ENCODE peak calls at places on chromosomes 2 and 18, in ten cellular contexts. One of them, this sample, is unnamed.

GRCh38 chr2:138708682-138709241 is 71.4 kb downstream of the NXPH2 start:
- DNase-seq in spleen: no peak
- DNase-seq in thoracic aorta: no peak
- DNase-seq in GM12878: no peak
- DNase-seq in osteoblast: no peak
- DNase-seq in CD8-positive, alpha-beta memory T cell: no peak
- DNase-seq in stomach: no peak
- DNase-seq in tibial artery: no peak
- DNase-seq in PC-3: no peak
- DNase-seq in IMR-90: peak
- DNase-seq in this sample: no peak

GRCh38 chr2:239991689-239992314 is 33.3 kb downstream of the NDUFA10 start:
- DNase-seq in GM12878: no peak
- DNase-seq in stomach: no peak
- DNase-seq in spleen: no peak
- DNase-seq in PC-3: peak
- DNase-seq in thoracic aorta: no peak
- DNase-seq in IMR-90: peak
- DNase-seq in osteoblast: peak
- DNase-seq in tibial artery: no peak
- DNase-seq in CD8-positive, alpha-beta memory T cell: peak
- DNase-seq in this sample: no peak

GRCh38 chr2:195658541-195658890 is 1.5 kb downstream of the SLC39A10 start:
- DNase-seq in GM12878: no peak
- DNase-seq in tibial artery: no peak
- DNase-seq in stomach: no peak
- DNase-seq in PC-3: peak
- DNase-seq in osteoblast: peak
- DNase-seq in CD8-positive, alpha-beta memory T cell: peak
- DNase-seq in IMR-90: peak
- DNase-seq in thoracic aorta: no peak
- DNase-seq in spleen: no peak
- DNase-seq in this sample: peak

GRCh38 chr2:137229834-137230233 is 464.5 kb downstream of the THSD7B start:
- DNase-seq in stomach: no peak
- DNase-seq in thoracic aorta: no peak
- DNase-seq in osteoblast: no peak
- DNase-seq in PC-3: no peak
- DNase-seq in tibial artery: no peak
- DNase-seq in GM12878: no peak
- DNase-seq in IMR-90: no peak
- DNase-seq in CD8-positive, alpha-beta memory T cell: no peak
- DNase-seq in spleen: no peak
- DNase-seq in this sample: no peak

GRCh38 chr2:240956161-240956934 is 42.1 kb upstream of the SNED1 start:
- DNase-seq in IMR-90: no peak
- DNase-seq in PC-3: no peak
- DNase-seq in tibial artery: peak
- DNase-seq in thoracic aorta: no peak
- DNase-seq in spleen: peak
- DNase-seq in stomach: peak
- DNase-seq in GM12878: no peak
- DNase-seq in osteoblast: peak
- DNase-seq in CD8-positive, alpha-beta memory T cell: no peak
- DNase-seq in this sample: no peak

GRCh38 chr18:2970762-2971659 is 41.9 kb downstream of the LPIN2 start:
- DNase-seq in IMR-90: peak
- DNase-seq in spleen: peak
- DNase-seq in PC-3: no peak
- DNase-seq in thoracic aorta: no peak
- DNase-seq in osteoblast: no peak
- DNase-seq in tibial artery: no peak
- DNase-seq in GM12878: no peak
- DNase-seq in stomach: no peak
- DNase-seq in CD8-positive, alpha-beta memory T cell: peak
- DNase-seq in this sample: no peak

GRCh38 chr2:24076849-24077534 is 866 bp upstream of the SF3B6 start:
- DNase-seq in CD8-positive, alpha-beta memory T cell: no peak
- DNase-seq in stomach: no peak
- DNase-seq in GM12878: no peak
- DNase-seq in tibial artery: peak
- DNase-seq in IMR-90: no peak
- DNase-seq in PC-3: no peak
- DNase-seq in spleen: no peak
- DNase-seq in osteoblast: peak
- DNase-seq in thoracic aorta: peak
- DNase-seq in this sample: no peak

GRCh38 chr2:127358044-127358443 is 29.7 kb downstream of the MAP3K2 start:
- DNase-seq in GM12878: no peak
- DNase-seq in tibial artery: no peak
- DNase-seq in PC-3: peak
- DNase-seq in osteoblast: no peak
- DNase-seq in CD8-positive, alpha-beta memory T cell: no peak
- DNase-seq in spleen: no peak
- DNase-seq in IMR-90: peak
- DNase-seq in thoracic aorta: no peak
- DNase-seq in stomach: no peak
- DNase-seq in this sample: no peak

GRCh38 chr2:227888289-227888688 is 16.9 kb downstream of the DAW1 start:
- DNase-seq in CD8-positive, alpha-beta memory T cell: no peak
- DNase-seq in thoracic aorta: no peak
- DNase-seq in tibial artery: no peak
- DNase-seq in GM12878: no peak
- DNase-seq in osteoblast: peak
- DNase-seq in PC-3: peak
- DNase-seq in spleen: no peak
- DNase-seq in IMR-90: no peak
- DNase-seq in stomach: no peak
- DNase-seq in this sample: no peak

GRCh38 chr2:42928692-42929576 is 136.6 kb upstream of the HAAO start:
- DNase-seq in tibial artery: no peak
- DNase-seq in PC-3: peak
- DNase-seq in spleen: no peak
- DNase-seq in GM12878: no peak
- DNase-seq in osteoblast: peak
- DNase-seq in stomach: no peak
- DNase-seq in thoracic aorta: no peak
- DNase-seq in IMR-90: peak
- DNase-seq in CD8-positive, alpha-beta memory T cell: no peak
- DNase-seq in this sample: no peak

GRCh38 chr2:111029135-111029927 is 91.4 kb upstream of the BCL2L11 start:
- DNase-seq in GM12878: no peak
- DNase-seq in spleen: no peak
- DNase-seq in tibial artery: no peak
- DNase-seq in stomach: peak
- DNase-seq in PC-3: peak
- DNase-seq in thoracic aorta: no peak
- DNase-seq in osteoblast: no peak
- DNase-seq in IMR-90: no peak
- DNase-seq in CD8-positive, alpha-beta memory T cell: no peak
- DNase-seq in this sample: no peak

GRCh38 chr2:106801256-106801655 is 84.7 kb downstream of the ST6GAL2 start:
- DNase-seq in spleen: no peak
- DNase-seq in thoracic aorta: no peak
- DNase-seq in tibial artery: no peak
- DNase-seq in PC-3: no peak
- DNase-seq in stomach: no peak
- DNase-seq in IMR-90: no peak
- DNase-seq in CD8-positive, alpha-beta memory T cell: no peak
- DNase-seq in osteoblast: no peak
- DNase-seq in GM12878: no peak
- DNase-seq in this sample: no peak

GRCh38 chr2:22890142-22890541 is 494.8 kb upstream of the KLHL29 start:
- DNase-seq in thoracic aorta: no peak
- DNase-seq in spleen: no peak
- DNase-seq in tibial artery: no peak
- DNase-seq in PC-3: no peak
- DNase-seq in stomach: no peak
- DNase-seq in GM12878: no peak
- DNase-seq in CD8-positive, alpha-beta memory T cell: no peak
- DNase-seq in osteoblast: no peak
- DNase-seq in IMR-90: no peak
- DNase-seq in this sample: no peak

GRCh38 chr2:12433641-12433990 is 283.1 kb upstream of the TRIB2 start:
- DNase-seq in thoracic aorta: no peak
- DNase-seq in PC-3: peak
- DNase-seq in osteoblast: no peak
- DNase-seq in stomach: peak
- DNase-seq in CD8-positive, alpha-beta memory T cell: no peak
- DNase-seq in GM12878: no peak
- DNase-seq in tibial artery: no peak
- DNase-seq in spleen: no peak
- DNase-seq in IMR-90: no peak
- DNase-seq in this sample: no peak

GRCh38 chr2:140737006-140737405 is 1393.8 kb downstream of the LRP1B start:
- DNase-seq in tibial artery: no peak
- DNase-seq in spleen: no peak
- DNase-seq in IMR-90: no peak
- DNase-seq in PC-3: no peak
- DNase-seq in GM12878: no peak
- DNase-seq in CD8-positive, alpha-beta memory T cell: no peak
- DNase-seq in osteoblast: no peak
- DNase-seq in thoracic aorta: no peak
- DNase-seq in stomach: no peak
- DNase-seq in this sample: no peak

GRCh38 chr18:31436825-31437224 is 10.7 kb upstream of the DSG3 start:
- DNase-seq in stomach: no peak
- DNase-seq in spleen: no peak
- DNase-seq in osteoblast: no peak
- DNase-seq in tibial artery: no peak
- DNase-seq in PC-3: peak
- DNase-seq in CD8-positive, alpha-beta memory T cell: no peak
- DNase-seq in thoracic aorta: no peak
- DNase-seq in GM12878: no peak
- DNase-seq in IMR-90: no peak
- DNase-seq in this sample: no peak

GRCh38 chr2:218229851-218230250 is 12.9 kb downstream of the ARPC2 start:
- DNase-seq in thoracic aorta: no peak
- DNase-seq in PC-3: peak
- DNase-seq in stomach: no peak
- DNase-seq in CD8-positive, alpha-beta memory T cell: no peak
- DNase-seq in GM12878: no peak
- DNase-seq in osteoblast: no peak
- DNase-seq in spleen: no peak
- DNase-seq in tibial artery: no peak
- DNase-seq in IMR-90: no peak
- DNase-seq in this sample: no peak

DNA sequence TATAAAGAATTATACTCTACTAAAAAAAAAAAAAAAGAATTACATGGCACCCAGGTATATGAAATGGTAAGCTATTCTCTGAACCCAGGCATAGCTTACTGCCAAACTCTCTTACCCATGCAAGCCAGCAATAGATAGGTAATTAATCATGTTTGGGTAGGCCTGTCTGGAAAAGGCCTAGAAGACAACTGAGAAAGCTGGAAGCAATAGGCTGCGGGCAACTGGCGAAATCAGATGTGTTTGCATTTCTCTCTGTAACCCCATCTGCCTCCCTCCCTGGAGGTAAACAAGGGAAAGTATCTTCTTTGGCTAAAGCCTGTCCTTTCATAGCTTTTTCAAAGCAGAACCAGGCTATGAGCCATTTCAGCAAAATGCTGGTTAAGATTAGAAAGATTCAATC is 934.8 kb upstream of the DDX18 start:
- DNase-seq in IMR-90: no peak
- DNase-seq in GM12878: no peak
- DNase-seq in stomach: no peak
- DNase-seq in PC-3: no peak
- DNase-seq in tibial artery: no peak
- DNase-seq in CD8-positive, alpha-beta memory T cell: no peak
- DNase-seq in thoracic aorta: no peak
- DNase-seq in spleen: no peak
- DNase-seq in osteoblast: no peak
- DNase-seq in this sample: no peak
- H3K27ac ChIP-seq in IMR-90: no peak
- H3K27ac ChIP-seq in GM12878: no peak
- H3K27ac ChIP-seq in stomach: no peak
- H3K27ac ChIP-seq in PC-3: no peak
- H3K27ac ChIP-seq in tibial artery: no peak
- H3K27ac ChIP-seq in CD8-positive, alpha-beta memory T cell: no peak
- H3K27ac ChIP-seq in thoracic aorta: no peak
- H3K27ac ChIP-seq in spleen: no peak
- H3K27ac ChIP-seq in osteoblast: no peak
- H3K27ac ChIP-seq in this sample: no peak

DNA sequence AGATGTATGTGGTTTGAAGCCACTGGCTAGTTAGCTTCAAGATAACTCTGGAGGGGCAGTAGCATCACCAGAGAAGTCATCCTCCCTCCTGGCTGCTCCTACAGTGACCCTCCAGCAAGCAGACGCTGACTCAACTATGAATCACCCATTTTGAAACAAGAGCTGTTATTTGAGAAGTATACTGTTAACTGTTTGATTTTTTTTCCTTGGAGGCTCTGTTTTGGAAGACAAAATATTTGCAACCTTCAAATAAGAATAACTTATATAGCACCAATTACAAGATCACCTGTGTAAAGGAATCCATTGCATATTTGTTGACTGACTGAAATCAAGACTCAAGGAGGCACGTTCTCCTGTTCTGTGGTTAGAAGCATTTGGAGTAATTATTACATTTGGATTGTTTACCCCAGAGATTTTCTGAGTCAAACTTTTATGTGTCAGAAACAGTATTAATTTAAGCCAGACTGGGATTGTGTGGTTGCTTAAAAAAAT is 313.8 kb downstream of the MTX2 start:
- DNase-seq in PC-3: peak
- DNase-seq in stomach: no peak
- DNase-seq in thoracic aorta: no peak
- DNase-seq in tibial artery: peak
- DNase-seq in osteoblast: peak
- DNase-seq in IMR-90: peak
- DNase-seq in CD8-positive, alpha-beta memory T cell: no peak
- DNase-seq in spleen: no peak
- DNase-seq in GM12878: no peak
- DNase-seq in this sample: peak
- H3K4me3 ChIP-seq in PC-3: peak
- H3K4me3 ChIP-seq in stomach: no peak
- H3K4me3 ChIP-seq in thoracic aorta: no peak
- H3K4me3 ChIP-seq in tibial artery: no peak
- H3K4me3 ChIP-seq in osteoblast: no peak
- H3K4me3 ChIP-seq in IMR-90: no peak
- H3K4me3 ChIP-seq in CD8-positive, alpha-beta memory T cell: no peak
- H3K4me3 ChIP-seq in spleen: no peak
- H3K4me3 ChIP-seq in GM12878: no peak
- H3K4me3 ChIP-seq in this sample: no peak

GRCh38 chr2:75787532-75788132 is 76.9 kb upstream of the GCFC2 start:
- DNase-seq in osteoblast: peak
- DNase-seq in GM12878: no peak
- DNase-seq in IMR-90: peak
- DNase-seq in tibial artery: no peak
- DNase-seq in thoracic aorta: no peak
- DNase-seq in spleen: no peak
- DNase-seq in stomach: no peak
- DNase-seq in CD8-positive, alpha-beta memory T cell: no peak
- DNase-seq in PC-3: peak
- DNase-seq in this sample: no peak
- H3K27ac ChIP-seq in osteoblast: no peak
- H3K27ac ChIP-seq in GM12878: no peak
- H3K27ac ChIP-seq in IMR-90: no peak
- H3K27ac ChIP-seq in tibial artery: no peak
- H3K27ac ChIP-seq in thoracic aorta: no peak
- H3K27ac ChIP-seq in spleen: no peak
- H3K27ac ChIP-seq in stomach: no peak
- H3K27ac ChIP-seq in CD8-positive, alpha-beta memory T cell: no peak
- H3K27ac ChIP-seq in PC-3: no peak
- H3K27ac ChIP-seq in this sample: no peak

GRCh38 chr2:202355993-202356505 is 20.1 kb upstream of the BMPR2 start:
- DNase-seq in osteoblast: no peak
- DNase-seq in stomach: no peak
- DNase-seq in IMR-90: no peak
- DNase-seq in thoracic aorta: no peak
- DNase-seq in tibial artery: no peak
- DNase-seq in spleen: no peak
- DNase-seq in PC-3: no peak
- DNase-seq in GM12878: no peak
- DNase-seq in CD8-positive, alpha-beta memory T cell: no peak
- DNase-seq in this sample: no peak
- H3K4me3 ChIP-seq in osteoblast: no peak
- H3K4me3 ChIP-seq in stomach: no peak
- H3K4me3 ChIP-seq in IMR-90: no peak
- H3K4me3 ChIP-seq in thoracic aorta: no peak
- H3K4me3 ChIP-seq in tibial artery: no peak
- H3K4me3 ChIP-seq in spleen: no peak
- H3K4me3 ChIP-seq in PC-3: no peak
- H3K4me3 ChIP-seq in GM12878: no peak
- H3K4me3 ChIP-seq in CD8-positive, alpha-beta memory T cell: no peak
- H3K4me3 ChIP-seq in this sample: no peak